ENCODE peak calls at places on chromosomes 13 and 19, in ten cellular contexts. V, W, E, N, C, G, B, T, K and D are unnamed samples.

GRCh38 chr19:33434090-33434885 is 60.8 kb downstream of the CEBPG start:
- DNase-seq in W (no peak), G (no peak), K (no peak), V (no peak), T (no peak), N (no peak), E (no peak), C (no peak), B (no peak), D (no peak)

GRCh38 chr19:33177417-33177976 is 16.6 kb upstream of the LRP3 start:
- DNase-seq in K (peak), E (peak), W (peak), T (peak), V (peak), N (no peak), B (no peak), C (peak), G (peak), D (no peak)

GRCh38 chr13:73268306-73268705 is 209.5 kb downstream of the KLF5 start:
- DNase-seq in E (no peak), K (no peak), W (peak), G (no peak), C (no peak), T (no peak), N (peak), V (no peak), B (peak), D (peak)

GRCh38 chr13:113605866-113606438 is 21.4 kb downstream of the TFDP1 start:
- DNase-seq in B (no peak), V (no peak), N (no peak), K (no peak), W (no peak), G (no peak), C (no peak), T (no peak), E (no peak), D (no peak)

GRCh38 chr19:15863272-15863671 is 34.6 kb downstream of the CYP4F2 start:
- DNase-seq in N (no peak), W (no peak), B (peak), E (no peak), T (no peak), K (no peak), V (no peak), G (no peak), C (no peak), D (no peak)

GRCh38 chr19:7506385-7507328 is 9.2 kb upstream of the ZNF358 start:
- DNase-seq in V (peak), N (peak), K (no peak), C (no peak), B (peak), G (peak), E (peak), T (peak), W (peak), D (peak)

GRCh38 chr13:111945086-111945485 is 121.9 kb upstream of the SOX1 start:
- DNase-seq in V (no peak), K (no peak), G (no peak), T (no peak), E (no peak), C (no peak), B (no peak), W (no peak), N (no peak), D (no peak)

GRCh38 chr13:29905845-29906244 is 55.4 kb upstream of the UBL3 start:
- DNase-seq in E (no peak), T (no peak), G (no peak), N (peak), V (no peak), C (no peak), W (no peak), K (no peak), B (peak), D (peak)

GRCh38 chr13:50685491-50685890 is 158.0 kb downstream of the DLEU7 start:
- DNase-seq in K (no peak), B (peak), T (peak), C (peak), G (no peak), N (no peak), W (peak), V (no peak), E (no peak), D (no peak)

GRCh38 chr13:47168086-47168485 is 271.2 kb upstream of the HTR2A start:
- DNase-seq in C (no peak), T (no peak), N (peak), V (no peak), G (no peak), B (no peak), W (peak), E (no peak), K (no peak), D (peak)